ENCODE peak calls at places on chromosomes 13 and 19, in seven cellular contexts. I is central memory CD8-positive, alpha-beta T cell; O is neuronal stem cell; U is M059J; Y is non-pigmented ciliary epithelial cell; B is activated T-cell treated with anti-CD3 and anti-CD28 coated beads for 1 hour; P is naive B cell. W is an unnamed sample.

GRCh38 chr13:51451134-51451466 is 1.7 kb downstream of the INTS6 start:
- DNase-seq in I (no peak), O (no peak), U (no peak), Y (no peak), B (no peak), P (no peak), W (no peak)

GRCh38 chr13:31249140-31249539 is 49.4 kb downstream of the B3GLCT start:
- DNase-seq in I (no peak), O (no peak), U (no peak), Y (no peak), B (no peak), P (no peak), W (no peak)

GRCh38 chr13:48586591-48587103 is 53.8 kb upstream of the RCBTB2 start:
- DNase-seq in I (no peak), O (no peak), U (no peak), Y (no peak), B (no peak), P (no peak), W (no peak)

GRCh38 chr13:70864731-70865130 is 756.5 kb upstream of the KLHL1 start:
- DNase-seq in I (no peak), O (no peak), U (no peak), Y (no peak), B (no peak), P (no peak), W (no peak)

GRCh38 chr13:50352720-50353491 is 337.7 kb downstream of the KCNRG start:
- DNase-seq in I (no peak), O (no peak), U (no peak), Y (no peak), B (no peak), P (no peak), W (no peak)

GRCh38 chr19:52993342-52994178 is 20.2 kb upstream of the ERVV-1 start:
- DNase-seq in I (peak), O (peak), U (peak), Y (peak), B (peak), P (peak), W (peak)

GRCh38 chr19:15292847-15293582 is 39.3 kb downstream of the BRD4 start:
- DNase-seq in I (no peak), O (no peak), U (no peak), Y (no peak), B (no peak), P (no peak), W (no peak)

GRCh38 chr13:80131204-80131603 is 209.7 kb downstream of the SPRY2 start:
- DNase-seq in I (no peak), O (no peak), U (peak), Y (no peak), B (no peak), P (no peak), W (peak)

GRCh38 chr19:2548966-2549365 is 73.0 kb downstream of the GADD45B start:
- DNase-seq in I (no peak), O (no peak), U (no peak), Y (no peak), B (no peak), P (no peak), W (no peak)

GRCh38 chr13:43405457-43405856 is 381.3 kb downstream of the ENOX1 start:
- DNase-seq in I (no peak), O (no peak), U (peak), Y (peak), B (no peak), P (no peak), W (peak)

GRCh38 chr19:40229484-40229883 is 3.0 kb upstream of the CCNP start:
- DNase-seq in I (no peak), O (no peak), U (peak), Y (no peak), B (no peak), P (no peak), W (no peak)

GRCh38 chr13:110471833-110472162 is 89.7 kb downstream of the RAB20 start:
- DNase-seq in I (no peak), O (no peak), U (peak), Y (peak), B (no peak), P (peak), W (peak)

GRCh38 chr13:112703449-112703848 is 13.6 kb downstream of the ATP11A start:
- DNase-seq in I (no peak), O (no peak), U (no peak), Y (no peak), B (no peak), P (no peak), W (no peak)

GRCh38 chr13:81184556-81185265 is 843.8 kb upstream of the SPRY2 start:
- DNase-seq in I (no peak), O (no peak), U (no peak), Y (peak), B (no peak), P (no peak), W (peak)

GRCh38 chr19:50046649-50047503 is 21.1 kb downstream of the ZNF473 start:
- DNase-seq in I (peak), O (no peak), U (no peak), Y (no peak), B (peak), P (no peak), W (peak)

GRCh38 chr13:46668302-46668720 is 115.3 kb downstream of the LRCH1 start:
- DNase-seq in I (no peak), O (no peak), U (peak), Y (peak), B (no peak), P (no peak), W (no peak)

GRCh38 chr13:20197361-20197834 is 4.7 kb upstream of the GJB2 start:
- DNase-seq in I (no peak), O (peak), U (peak), Y (peak), B (no peak), P (no peak), W (no peak)

GRCh38 chr13:108681986-108682562 is 52.7 kb downstream of the MYO16 start:
- DNase-seq in I (no peak), O (no peak), U (no peak), Y (peak), B (no peak), P (no peak), W (no peak)

GRCh38 chr13:108915095-108915633 is 285.8 kb downstream of the MYO16 start:
- DNase-seq in I (no peak), O (no peak), U (peak), Y (no peak), B (no peak), P (no peak), W (no peak)

GRCh38 chr19:42092350-42092749 is 16.4 kb downstream of the ZNF574 start:
- DNase-seq in I (no peak), O (no peak), U (peak), Y (no peak), B (peak), P (peak), W (peak)

GRCh38 chr19:58395220-58395978 is at the start of gene RNF225:
- DNase-seq in I (no peak), O (no peak), U (peak), Y (no peak), B (no peak), P (no peak), W (no peak)

GRCh38 chr19:3459322-3459881 is 20.9 kb downstream of the SMIM24 start:
- DNase-seq in I (no peak), O (no peak), U (peak), Y (peak), B (no peak), P (no peak), W (no peak)

GRCh38 chr13:98142427-98143156 is at the start of gene FARP1:
- DNase-seq in I (no peak), O (peak), U (peak), Y (no peak), B (no peak), P (peak), W (peak)

GRCh38 chr19:2589441-2589840 is 113.1 kb downstream of the GNG7 start:
- DNase-seq in I (no peak), O (no peak), U (no peak), Y (no peak), B (no peak), P (no peak), W (no peak)